ENCODE peak calls at places on chromosomes 5 and 9, in five cellular contexts. One of them, this sample, is unnamed.

GRCh38 chr9:134320195-134320885 is 5.9 kb upstream of the RXRA start:
- DNase-seq in endothelial cell: no peak
- DNase-seq in mammary epithelial cell: no peak
- DNase-seq in iris pigment epithelial cell: no peak
- DNase-seq in activated T-helper 1 cell treated with anti-CD3 and anti-CD28 coated beads, Interleukin-2, amount 50 U/mL, for 16 hours: no peak
- DNase-seq in this sample: no peak

GRCh38 chr5:169350016-169350415 is 49.1 kb upstream of the SLIT3 start:
- DNase-seq in endothelial cell: no peak
- DNase-seq in mammary epithelial cell: peak
- DNase-seq in iris pigment epithelial cell: peak
- DNase-seq in activated T-helper 1 cell treated with anti-CD3 and anti-CD28 coated beads, Interleukin-2, amount 50 U/mL, for 16 hours: no peak
- DNase-seq in this sample: no peak

GRCh38 chr9:88980732-88981336 is 10.4 kb upstream of the S1PR3 start:
- DNase-seq in endothelial cell: no peak
- DNase-seq in mammary epithelial cell: no peak
- DNase-seq in iris pigment epithelial cell: no peak
- DNase-seq in activated T-helper 1 cell treated with anti-CD3 and anti-CD28 coated beads, Interleukin-2, amount 50 U/mL, for 16 hours: no peak
- DNase-seq in this sample: no peak

GRCh38 chr9:124202447-124202971 is 55.2 kb upstream of the NEK6 start:
- DNase-seq in endothelial cell: no peak
- DNase-seq in mammary epithelial cell: no peak
- DNase-seq in iris pigment epithelial cell: no peak
- DNase-seq in activated T-helper 1 cell treated with anti-CD3 and anti-CD28 coated beads, Interleukin-2, amount 50 U/mL, for 16 hours: peak
- DNase-seq in this sample: peak

GRCh38 chr9:136305822-136306690 is 2.2 kb upstream of the CCDC187 start:
- DNase-seq in endothelial cell: no peak
- DNase-seq in mammary epithelial cell: no peak
- DNase-seq in iris pigment epithelial cell: no peak
- DNase-seq in activated T-helper 1 cell treated with anti-CD3 and anti-CD28 coated beads, Interleukin-2, amount 50 U/mL, for 16 hours: no peak
- DNase-seq in this sample: no peak

GRCh38 chr5:34758514-34758913 is 80.5 kb upstream of the TTC23L start:
- DNase-seq in endothelial cell: no peak
- DNase-seq in mammary epithelial cell: no peak
- DNase-seq in iris pigment epithelial cell: no peak
- DNase-seq in activated T-helper 1 cell treated with anti-CD3 and anti-CD28 coated beads, Interleukin-2, amount 50 U/mL, for 16 hours: no peak
- DNase-seq in this sample: no peak

GRCh38 chr9:75148551-75148950 is 60.2 kb downstream of the OSTF1 start:
- DNase-seq in endothelial cell: no peak
- DNase-seq in mammary epithelial cell: peak
- DNase-seq in iris pigment epithelial cell: peak
- DNase-seq in activated T-helper 1 cell treated with anti-CD3 and anti-CD28 coated beads, Interleukin-2, amount 50 U/mL, for 16 hours: no peak
- DNase-seq in this sample: peak

GRCh38 chr5:113776832-113777525 is 263.5 kb downstream of the YTHDC2 start:
- DNase-seq in endothelial cell: no peak
- DNase-seq in mammary epithelial cell: no peak
- DNase-seq in iris pigment epithelial cell: peak
- DNase-seq in activated T-helper 1 cell treated with anti-CD3 and anti-CD28 coated beads, Interleukin-2, amount 50 U/mL, for 16 hours: no peak
- DNase-seq in this sample: no peak

GRCh38 chr9:110066929-110067716 is 140.8 kb downstream of the C9orf152 start:
- DNase-seq in endothelial cell: no peak
- DNase-seq in mammary epithelial cell: peak
- DNase-seq in iris pigment epithelial cell: no peak
- DNase-seq in activated T-helper 1 cell treated with anti-CD3 and anti-CD28 coated beads, Interleukin-2, amount 50 U/mL, for 16 hours: no peak
- DNase-seq in this sample: no peak

GRCh38 chr9:100492952-100493351 is 20.0 kb downstream of the TMEFF1 start:
- DNase-seq in endothelial cell: no peak
- DNase-seq in mammary epithelial cell: no peak
- DNase-seq in iris pigment epithelial cell: peak
- DNase-seq in activated T-helper 1 cell treated with anti-CD3 and anti-CD28 coated beads, Interleukin-2, amount 50 U/mL, for 16 hours: no peak
- DNase-seq in this sample: no peak

GRCh38 chr5:111735829-111736228 is 21.2 kb downstream of the NREP start:
- DNase-seq in endothelial cell: no peak
- DNase-seq in mammary epithelial cell: peak
- DNase-seq in iris pigment epithelial cell: peak
- DNase-seq in activated T-helper 1 cell treated with anti-CD3 and anti-CD28 coated beads, Interleukin-2, amount 50 U/mL, for 16 hours: no peak
- DNase-seq in this sample: no peak

GRCh38 chr9:88372103-88372694 is 16.0 kb upstream of the SPIN1 start:
- DNase-seq in endothelial cell: no peak
- DNase-seq in mammary epithelial cell: peak
- DNase-seq in iris pigment epithelial cell: no peak
- DNase-seq in activated T-helper 1 cell treated with anti-CD3 and anti-CD28 coated beads, Interleukin-2, amount 50 U/mL, for 16 hours: no peak
- DNase-seq in this sample: no peak

GRCh38 chr5:163571755-163572154 is 66.3 kb downstream of the MAT2B start:
- DNase-seq in endothelial cell: no peak
- DNase-seq in mammary epithelial cell: peak
- DNase-seq in iris pigment epithelial cell: peak
- DNase-seq in activated T-helper 1 cell treated with anti-CD3 and anti-CD28 coated beads, Interleukin-2, amount 50 U/mL, for 16 hours: no peak
- DNase-seq in this sample: peak

GRCh38 chr5:79284852-79285251 is 48.9 kb downstream of the JMY start:
- DNase-seq in endothelial cell: no peak
- DNase-seq in mammary epithelial cell: no peak
- DNase-seq in iris pigment epithelial cell: peak
- DNase-seq in activated T-helper 1 cell treated with anti-CD3 and anti-CD28 coated beads, Interleukin-2, amount 50 U/mL, for 16 hours: no peak
- DNase-seq in this sample: no peak

GRCh38 chr5:78597068-78597857 is 51.3 kb downstream of the LHFPL2 start:
- DNase-seq in endothelial cell: no peak
- DNase-seq in mammary epithelial cell: peak
- DNase-seq in iris pigment epithelial cell: peak
- DNase-seq in activated T-helper 1 cell treated with anti-CD3 and anti-CD28 coated beads, Interleukin-2, amount 50 U/mL, for 16 hours: no peak
- DNase-seq in this sample: no peak

GRCh38 chr9:72675586-72675985 is 154.2 kb downstream of the TMC1 start:
- DNase-seq in endothelial cell: no peak
- DNase-seq in mammary epithelial cell: peak
- DNase-seq in iris pigment epithelial cell: peak
- DNase-seq in activated T-helper 1 cell treated with anti-CD3 and anti-CD28 coated beads, Interleukin-2, amount 50 U/mL, for 16 hours: no peak
- DNase-seq in this sample: peak

GRCh38 chr9:38422555-38423245 is 1.6 kb downstream of the IGFBPL1 start:
- DNase-seq in endothelial cell: no peak
- DNase-seq in mammary epithelial cell: no peak
- DNase-seq in iris pigment epithelial cell: no peak
- DNase-seq in activated T-helper 1 cell treated with anti-CD3 and anti-CD28 coated beads, Interleukin-2, amount 50 U/mL, for 16 hours: no peak
- DNase-seq in this sample: no peak

GRCh38 chr5:175344331-175345200 is 99.4 kb downstream of the DRD1 start:
- DNase-seq in endothelial cell: no peak
- DNase-seq in mammary epithelial cell: no peak
- DNase-seq in iris pigment epithelial cell: no peak
- DNase-seq in activated T-helper 1 cell treated with anti-CD3 and anti-CD28 coated beads, Interleukin-2, amount 50 U/mL, for 16 hours: no peak
- DNase-seq in this sample: peak

GRCh38 chr5:6579535-6579934 is 53.3 kb downstream of the NSUN2 start:
- DNase-seq in endothelial cell: no peak
- DNase-seq in mammary epithelial cell: no peak
- DNase-seq in iris pigment epithelial cell: no peak
- DNase-seq in activated T-helper 1 cell treated with anti-CD3 and anti-CD28 coated beads, Interleukin-2, amount 50 U/mL, for 16 hours: no peak
- DNase-seq in this sample: no peak

GRCh38 chr5:124252751-124253146 is 493.7 kb downstream of the ZNF608 start:
- DNase-seq in endothelial cell: no peak
- DNase-seq in mammary epithelial cell: no peak
- DNase-seq in iris pigment epithelial cell: no peak
- DNase-seq in activated T-helper 1 cell treated with anti-CD3 and anti-CD28 coated beads, Interleukin-2, amount 50 U/mL, for 16 hours: no peak
- DNase-seq in this sample: no peak

GRCh38 chr5:172559004-172559932 is 81.8 kb upstream of the NEURL1B start:
- DNase-seq in endothelial cell: no peak
- DNase-seq in mammary epithelial cell: peak
- DNase-seq in iris pigment epithelial cell: peak
- DNase-seq in activated T-helper 1 cell treated with anti-CD3 and anti-CD28 coated beads, Interleukin-2, amount 50 U/mL, for 16 hours: no peak
- DNase-seq in this sample: peak

GRCh38 chr5:134874831-134875655 is 872 bp downstream of the TXNDC15 start:
- DNase-seq in endothelial cell: peak
- DNase-seq in mammary epithelial cell: peak
- DNase-seq in iris pigment epithelial cell: peak
- DNase-seq in activated T-helper 1 cell treated with anti-CD3 and anti-CD28 coated beads, Interleukin-2, amount 50 U/mL, for 16 hours: peak
- DNase-seq in this sample: peak

GRCh38 chr9:86389648-86390047 is 35.4 kb upstream of the TUT7 start:
- DNase-seq in endothelial cell: no peak
- DNase-seq in mammary epithelial cell: no peak
- DNase-seq in iris pigment epithelial cell: no peak
- DNase-seq in activated T-helper 1 cell treated with anti-CD3 and anti-CD28 coated beads, Interleukin-2, amount 50 U/mL, for 16 hours: no peak
- DNase-seq in this sample: no peak

GRCh38 chr5:106189121-106189809 is 1481.5 kb downstream of the EFNA5 start:
- DNase-seq in endothelial cell: no peak
- DNase-seq in mammary epithelial cell: no peak
- DNase-seq in iris pigment epithelial cell: no peak
- DNase-seq in activated T-helper 1 cell treated with anti-CD3 and anti-CD28 coated beads, Interleukin-2, amount 50 U/mL, for 16 hours: no peak
- DNase-seq in this sample: no peak